ENCODE peak calls at places on chromosome 1, in six cellular contexts. W, S, B, U, I and F are unnamed samples.

GRCh38 chr1:27528701-27529637 is 39.0 kb upstream of the WASF2 start:
- DNase-seq in W (no peak), S (peak), B (peak), U (peak), I (peak), F (no peak)

GRCh38 chr1:60765204-60765603 is 317.2 kb upstream of the NFIA start:
- DNase-seq in W (no peak), S (peak), B (no peak), U (peak), I (peak), F (peak)

GRCh38 chr1:156656779-156657160 is 14.9 kb downstream of the BCAN start:
- DNase-seq in W (no peak), S (no peak), B (no peak), U (peak), I (peak), F (peak)

GRCh38 chr1:200150721-200151120 is 123.2 kb downstream of the NR5A2 start:
- DNase-seq in W (peak), S (peak), B (peak), U (peak), I (no peak), F (no peak)

GRCh38 chr1:20634594-20635084 is 1.4 kb downstream of the PINK1 start:
- DNase-seq in W (no peak), S (peak), B (peak), U (no peak), I (peak), F (no peak)

GRCh38 chr1:202010042-202011015 is at the start of gene ELF3:
- DNase-seq in W (no peak), S (no peak), B (no peak), U (peak), I (peak), F (peak)

GRCh38 chr1:182657026-182657425 is 27.4 kb downstream of the RGS8 start:
- DNase-seq in W (no peak), S (no peak), B (no peak), U (no peak), I (no peak), F (no peak)

GRCh38 chr1:180168786-180169640 is 14.3 kb downstream of the QSOX1 start:
- DNase-seq in W (no peak), S (peak), B (no peak), U (peak), I (peak), F (peak)

GRCh38 chr1:239112536-239112935 is 273.8 kb upstream of the CHRM3 start:
- DNase-seq in W (no peak), S (no peak), B (no peak), U (peak), I (peak), F (no peak)

GRCh38 chr1:109371271-109371739 is 26.4 kb downstream of the SORT1 start:
- DNase-seq in W (no peak), S (no peak), B (peak), U (peak), I (no peak), F (no peak)

GRCh38 chr1:31216016-31216415 is 23.7 kb downstream of the NKAIN1 start:
- DNase-seq in W (no peak), S (peak), B (no peak), U (peak), I (peak), F (peak)

GRCh38 chr1:23625459-23625858 is 66.1 kb upstream of the RPL11 start:
- DNase-seq in W (no peak), S (no peak), B (no peak), U (no peak), I (no peak), F (no peak)